ENCODE peak calls at places on chromosomes 1 and 21, in seven cellular contexts. V, B, Z, R, Q, U and A are unnamed samples.

GRCh38 chr1:234656070-234656875 is 46.3 kb upstream of the IRF2BP2 start:
- DNase-seq in R (no peak), Q (peak; percentile 65), B (peak; percentile 6), V (peak; percentile 29), Z (no peak), U (no peak), A (peak; percentile 43)

GRCh38 chr1:160414836-160415235 is 14.5 kb downstream of the VANGL2 start:
- DNase-seq in Z (no peak), V (no peak), B (no peak), R (no peak), U (no peak), Q (no peak), A (no peak)

GRCh38 chr1:201270616-201271390 is 12.5 kb upstream of the PKP1 start:
- DNase-seq in U (no peak), R (no peak), Z (no peak), B (no peak), Q (no peak), V (no peak), A (no peak)

GRCh38 chr1:205774277-205775014 is 836 bp downstream of the RAB29 start:
- DNase-seq in R (no peak), Q (peak; percentile 65), Z (peak; percentile 28), B (no peak), V (peak; percentile 8), U (peak; percentile 5), A (no peak)

GRCh38 chr1:10598088-10598712 is 123.5 kb downstream of the PEX14 start:
- DNase-seq in U (no peak), Z (no peak), R (no peak), Q (no peak), B (no peak), V (no peak), A (no peak)

GRCh38 chr1:240888039-240888786 is 276.3 kb upstream of the GREM2 start:
- DNase-seq in Q (peak; percentile 89), Z (peak; percentile 64), B (no peak), V (peak; percentile 3), U (peak; percentile 55), R (no peak), A (no peak)

GRCh38 chr1:206596319-206596666 is 16.0 kb downstream of the EIF2D start:
- DNase-seq in R (no peak), V (no peak), U (no peak), Q (no peak), B (no peak), Z (no peak), A (no peak)

GRCh38 chr1:79849388-79849787 is 842.9 kb upstream of the ADGRL4 start:
- DNase-seq in U (no peak), R (no peak), Q (no peak), Z (no peak), V (no peak), B (no peak), A (peak; percentile 4)

GRCh38 chr1:9066945-9067807 is 2.3 kb downstream of the SLC2A5 start:
- DNase-seq in B (peak; percentile 91), Q (no peak), U (no peak), R (peak; percentile 90), Z (peak; percentile 70), V (peak; percentile 93), A (peak; percentile 84)

GRCh38 chr21:29613021-29613420 is 314.3 kb downstream of the BACH1 start:
- DNase-seq in R (no peak), B (peak; percentile 10), Q (no peak), V (peak; percentile 57), Z (no peak), U (no peak), A (no peak)

GRCh38 chr1:162562452-162562828 is 918 bp downstream of the UAP1 start:
- DNase-seq in B (peak; percentile 65), U (no peak), Q (no peak), R (no peak), Z (no peak), V (peak; percentile 73), A (peak; percentile 83)

GRCh38 chr1:27574871-27575831 is 28.8 kb downstream of the AHDC1 start:
- DNase-seq in R (peak; percentile 68), B (peak; percentile 85), U (peak; percentile 90), Z (no peak), Q (peak; percentile 92), V (peak; percentile 89), A (peak; percentile 87)

GRCh38 chr21:35390013-35390776 is 341.1 kb upstream of the RUNX1 start:
- DNase-seq in B (peak; percentile 79), R (peak; percentile 33), U (no peak), V (peak; percentile 86), Z (no peak), Q (no peak), A (peak; percentile 56)

GRCh38 chr1:188220051-188220450 is 1391.3 kb downstream of the PLA2G4A start:
- DNase-seq in B (no peak), V (no peak), Z (no peak), R (no peak), Q (no peak), U (no peak), A (no peak)

GRCh38 chr1:24438423-24438901 is 22.9 kb downstream of the NIPAL3 start:
- DNase-seq in Z (no peak), B (no peak), Q (peak; percentile 29), V (no peak), U (no peak), R (no peak), A (peak; percentile 74)

GRCh38 chr1:12434174-12434573 is 183.8 kb downstream of the DHRS3 start:
- DNase-seq in U (no peak), V (peak; percentile 96), B (peak; percentile 86), Q (no peak), R (peak; percentile 87), Z (no peak), A (peak; percentile 71)

GRCh38 chr1:109782514-109782913 is 18.8 kb upstream of the EPS8L3 start:
- DNase-seq in U (no peak), R (no peak), Z (no peak), Q (peak; percentile 52), B (peak; percentile 59), V (peak; percentile 74), A (peak; percentile 91)

DNA sequence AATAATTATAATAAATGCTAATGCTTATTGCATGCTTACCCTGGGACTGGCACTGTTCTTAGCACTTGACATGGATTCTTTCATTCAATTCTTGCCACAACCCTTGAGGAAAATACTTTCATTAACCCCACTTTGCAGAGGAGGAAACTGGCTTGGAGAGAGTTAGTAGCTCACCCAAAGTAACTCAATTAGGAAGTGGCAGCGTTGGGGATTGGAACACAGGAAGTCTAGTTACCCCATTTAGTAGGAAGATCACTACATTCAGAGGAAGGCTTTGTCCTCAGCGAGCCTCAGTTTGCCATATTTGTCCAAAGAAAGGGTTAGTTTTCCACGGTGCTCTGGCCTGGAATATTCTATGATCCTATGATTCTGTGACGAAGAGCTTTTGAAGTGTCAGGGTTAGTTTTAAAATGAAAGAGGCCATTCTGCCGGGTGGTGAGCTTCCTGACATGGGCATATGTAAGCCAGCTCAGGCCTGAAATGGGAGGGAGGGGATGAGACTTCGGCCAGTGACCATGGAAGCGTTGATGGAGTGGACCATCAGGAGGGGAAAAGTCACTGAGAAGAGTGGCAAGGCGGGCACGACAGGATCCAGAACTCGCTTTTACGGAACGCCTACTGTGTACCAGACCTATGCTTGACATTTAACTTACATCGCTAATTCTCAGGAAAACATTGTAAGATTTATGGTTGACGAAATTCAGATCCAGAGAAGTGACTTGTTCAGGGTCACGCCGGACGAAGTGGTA is 28.2 kb upstream of the EPB41 start:
- DNase-seq in U (no peak), R (no peak), B (no peak), V (no peak), Z (peak; percentile 10), Q (no peak), A (no peak)
- H3K4me3 ChIP-seq in U (peak overlapping the region; percentile 92), R (no peak overlapping the region), B (no peak overlapping the region), V (no peak overlapping the region), Z (peak overlapping the region; percentile 92), Q (peak overlapping the region; percentile 95), A (no peak overlapping the region)

GRCh38 chr1:6282577-6283270 is 21.8 kb upstream of the GPR153 start:
- DNase-seq in Z (no peak), U (no peak), V (no peak), R (no peak), B (no peak), Q (no peak), A (no peak)

GRCh38 chr1:6279721-6280383 is 19.0 kb upstream of the GPR153 start:
- DNase-seq in B (no peak), Q (no peak), Z (no peak), V (no peak), U (no peak), R (no peak), A (no peak)

GRCh38 chr1:6281511-6282402 is 20.9 kb upstream of the GPR153 start:
- DNase-seq in B (no peak), Z (no peak), V (no peak), Q (no peak), U (no peak), R (no peak), A (no peak)

GRCh38 chr1:6279066-6279465 is 18.2 kb upstream of the GPR153 start:
- DNase-seq in Z (no peak), Q (no peak), R (no peak), V (no peak), U (no peak), B (no peak), A (no peak)

GRCh38 chr1:6280761-6281451 is 20.0 kb upstream of the GPR153 start:
- DNase-seq in U (peak; percentile 65), B (no peak), Q (peak; percentile 86), R (no peak), V (no peak), Z (no peak), A (no peak)
- TF ChIP-seq CTCF in U (peak; percentile 28), B (peak; percentile 38), Q (peak; percentile 60), R (peak; percentile 69), V (peak; percentile 29), Z (no peak), A (peak; percentile 53)

DNA sequence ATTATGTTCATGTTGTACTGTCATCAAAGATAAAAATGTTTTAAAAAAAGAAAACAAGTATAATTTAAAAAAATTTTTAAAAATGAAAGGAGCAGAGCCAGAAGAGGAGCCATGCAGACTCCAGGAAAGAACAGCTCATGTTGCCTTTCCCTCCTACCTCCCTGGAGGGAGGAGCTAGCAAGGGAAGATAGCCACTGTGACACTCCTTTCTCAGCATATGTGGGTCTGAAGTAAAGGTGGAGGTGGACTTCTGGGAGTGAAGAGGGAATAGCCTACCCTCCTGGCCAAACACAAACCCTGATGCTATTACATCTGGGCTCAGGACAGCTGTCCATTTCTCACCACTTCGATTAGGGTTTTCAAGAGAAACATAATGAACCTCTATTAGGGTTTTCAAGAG is 54.2 kb downstream of the SLC2A1 start:
- DNase-seq in R (no peak), V (no peak), B (no peak), Z (no peak), Q (peak; percentile 27), U (no peak), A (no peak)
- H3K4me3 ChIP-seq in R (no peak overlapping the region), V (no peak overlapping the region), B (no peak overlapping the region), Z (no peak overlapping the region), Q (no peak overlapping the region), U (no peak overlapping the region), A (no peak overlapping the region)

GRCh38 chr1:6392081-6392879 is 1.3 kb downstream of the ACOT7 start:
- DNase-seq in U (no peak), V (no peak), B (no peak), Z (peak; percentile 13), Q (no peak), R (no peak), A (no peak)

GRCh38 chr1:6392880-6393399 is 627 bp downstream of the ACOT7 start:
- DNase-seq in B (no peak), Z (no peak), U (peak; percentile 41), V (no peak), Q (peak; percentile 40), R (no peak), A (no peak)

GRCh38 chr1:6396998-6397397 is 3.4 kb upstream of the ACOT7 start:
- DNase-seq in B (no peak), V (no peak), U (no peak), R (no peak), Z (peak; percentile 27), Q (no peak), A (no peak)

GRCh38 chr1:6389971-6390370 is 3.6 kb downstream of the ACOT7 start:
- DNase-seq in U (no peak), R (no peak), Q (no peak), V (no peak), B (no peak), Z (no peak), A (no peak)

GRCh38 chr1:6393400-6394187 is at the start of gene ACOT7:
- DNase-seq in B (peak; percentile 78), U (peak; percentile 93), V (peak; percentile 86), Q (peak; percentile 94), Z (peak; percentile 92), R (peak; percentile 70), A (peak; percentile 83)
- TF ChIP-seq CTCF in B (peak; percentile 25), U (peak; percentile 38), V (peak; percentile 22), Q (no peak), Z (peak; percentile 14), R (peak; percentile 50), A (peak; percentile 30)